ENCODE peak calls at places on chromosomes 6 and 20, in seven cellular contexts. One of them, this sample, is unnamed.

GRCh38 chr6:6881438-6882267 is 226.1 kb upstream of the RREB1 start:
- DNase-seq in H9: no peak
- DNase-seq in mesendoderm: peak
- DNase-seq in neuronal stem cell: no peak
- DNase-seq in IMR-90: no peak
- DNase-seq in trophoblast cell: no peak
- DNase-seq in H1: no peak
- DNase-seq in this sample: peak

GRCh38 chr6:163490826-163491577 is 76.5 kb downstream of the QKI start:
- DNase-seq in H9: no peak
- DNase-seq in trophoblast cell: peak
- DNase-seq in mesendoderm: no peak
- DNase-seq in H1: no peak
- DNase-seq in IMR-90: peak
- DNase-seq in neuronal stem cell: no peak
- DNase-seq in this sample: peak

GRCh38 chr20:29689411-29690225 is 1567.8 kb upstream of the DEFB115 start:
- DNase-seq in H1: no peak
- DNase-seq in trophoblast cell: peak
- DNase-seq in H9: no peak
- DNase-seq in neuronal stem cell: no peak
- DNase-seq in IMR-90: no peak
- DNase-seq in mesendoderm: no peak
- DNase-seq in this sample: no peak

GRCh38 chr6:125107048-125107447 is 46.5 kb upstream of the TPD52L1 start:
- DNase-seq in IMR-90: no peak
- DNase-seq in trophoblast cell: no peak
- DNase-seq in H1: no peak
- DNase-seq in H9: no peak
- DNase-seq in neuronal stem cell: no peak
- DNase-seq in mesendoderm: no peak
- DNase-seq in this sample: no peak

GRCh38 chr6:133326584-133326983 is 85.4 kb downstream of the EYA4 start:
- DNase-seq in IMR-90: no peak
- DNase-seq in trophoblast cell: no peak
- DNase-seq in H9: no peak
- DNase-seq in neuronal stem cell: no peak
- DNase-seq in mesendoderm: no peak
- DNase-seq in H1: no peak
- DNase-seq in this sample: no peak

GRCh38 chr6:85421963-85422362 is 27.9 kb upstream of the NT5E start:
- DNase-seq in mesendoderm: no peak
- DNase-seq in H1: no peak
- DNase-seq in IMR-90: peak
- DNase-seq in trophoblast cell: peak
- DNase-seq in H9: no peak
- DNase-seq in neuronal stem cell: no peak
- DNase-seq in this sample: no peak

GRCh38 chr6:69105288-69105687 is 470.2 kb downstream of the ADGRB3 start:
- DNase-seq in H1: no peak
- DNase-seq in trophoblast cell: no peak
- DNase-seq in mesendoderm: peak
- DNase-seq in neuronal stem cell: no peak
- DNase-seq in IMR-90: no peak
- DNase-seq in H9: peak
- DNase-seq in this sample: no peak

GRCh38 chr6:87628881-87629280 is 38.9 kb downstream of the ORC3 start:
- DNase-seq in trophoblast cell: no peak
- DNase-seq in H9: no peak
- DNase-seq in IMR-90: peak
- DNase-seq in mesendoderm: no peak
- DNase-seq in neuronal stem cell: no peak
- DNase-seq in H1: no peak
- DNase-seq in this sample: no peak

GRCh38 chr6:35059606-35060355 is 81.4 kb downstream of the TCP11 start:
- DNase-seq in IMR-90: no peak
- DNase-seq in H1: no peak
- DNase-seq in neuronal stem cell: no peak
- DNase-seq in mesendoderm: no peak
- DNase-seq in H9: no peak
- DNase-seq in trophoblast cell: no peak
- DNase-seq in this sample: no peak

GRCh38 chr6:155171109-155171746 is 92.6 kb upstream of the CLDN20 start:
- DNase-seq in H1: no peak
- DNase-seq in neuronal stem cell: no peak
- DNase-seq in H9: no peak
- DNase-seq in trophoblast cell: peak
- DNase-seq in IMR-90: peak
- DNase-seq in mesendoderm: no peak
- DNase-seq in this sample: peak

GRCh38 chr6:25477006-25477590 is 174.9 kb upstream of the SCGN start:
- DNase-seq in H1: no peak
- DNase-seq in H9: no peak
- DNase-seq in neuronal stem cell: no peak
- DNase-seq in IMR-90: peak
- DNase-seq in mesendoderm: no peak
- DNase-seq in trophoblast cell: peak
- DNase-seq in this sample: peak

GRCh38 chr20:5770987-5771318 is 20.8 kb downstream of the SHLD1 start:
- DNase-seq in trophoblast cell: no peak
- DNase-seq in IMR-90: no peak
- DNase-seq in mesendoderm: no peak
- DNase-seq in H9: no peak
- DNase-seq in H1: no peak
- DNase-seq in neuronal stem cell: no peak
- DNase-seq in this sample: no peak
- H3K4ac ChIP-seq in trophoblast cell: no peak
- H3K4ac ChIP-seq in IMR-90: peak
- H3K4ac ChIP-seq in mesendoderm: no peak
- H3K4ac ChIP-seq in H9: no peak
- H3K4ac ChIP-seq in H1: no peak
- H3K4ac ChIP-seq in neuronal stem cell: no peak
- H3K4ac ChIP-seq in this sample: no peak

GRCh38 chr6:38634518-38634917 is 5.2 kb downstream of the BTBD9 start:
- DNase-seq in IMR-90: peak
- DNase-seq in neuronal stem cell: no peak
- DNase-seq in H9: no peak
- DNase-seq in H1: no peak
- DNase-seq in trophoblast cell: no peak
- DNase-seq in mesendoderm: no peak
- DNase-seq in this sample: no peak
- H3K4ac ChIP-seq in IMR-90: no peak
- H3K4ac ChIP-seq in neuronal stem cell: no peak
- H3K4ac ChIP-seq in H9: no peak
- H3K4ac ChIP-seq in H1: no peak
- H3K4ac ChIP-seq in trophoblast cell: no peak
- H3K4ac ChIP-seq in mesendoderm: no peak
- H3K4ac ChIP-seq in this sample: no peak

GRCh38 chr20:50504231-50504823 is 5.9 kb upstream of the PTPN1 start:
- DNase-seq in neuronal stem cell: no peak
- DNase-seq in H9: no peak
- DNase-seq in trophoblast cell: no peak
- DNase-seq in H1: no peak
- DNase-seq in IMR-90: no peak
- DNase-seq in mesendoderm: peak
- DNase-seq in this sample: peak
- H3K4ac ChIP-seq in neuronal stem cell: no peak
- H3K4ac ChIP-seq in H9: no peak
- H3K4ac ChIP-seq in trophoblast cell: no peak
- H3K4ac ChIP-seq in H1: no peak
- H3K4ac ChIP-seq in IMR-90: peak
- H3K4ac ChIP-seq in mesendoderm: no peak
- H3K4ac ChIP-seq in this sample: peak

GRCh38 chr6:27872634-27873028 is 39.6 kb downstream of the OR2B2 start:
- DNase-seq in trophoblast cell: no peak
- DNase-seq in mesendoderm: no peak
- DNase-seq in IMR-90: no peak
- DNase-seq in neuronal stem cell: no peak
- DNase-seq in H9: no peak
- DNase-seq in H1: peak
- DNase-seq in this sample: no peak

GRCh38 chr6:27873101-27874030 is 38.8 kb downstream of the OR2B2 start:
- DNase-seq in H1: peak
- DNase-seq in mesendoderm: peak
- DNase-seq in H9: peak
- DNase-seq in IMR-90: peak
- DNase-seq in neuronal stem cell: peak
- DNase-seq in trophoblast cell: peak
- DNase-seq in this sample: peak

GRCh38 chr6:27870486-27870885 is 41.7 kb downstream of the OR2B2 start:
- DNase-seq in neuronal stem cell: no peak
- DNase-seq in mesendoderm: no peak
- DNase-seq in H1: no peak
- DNase-seq in H9: no peak
- DNase-seq in trophoblast cell: no peak
- DNase-seq in IMR-90: no peak
- DNase-seq in this sample: no peak

GRCh38 chr6:27867941-27868705 is 44.1 kb downstream of the OR2B2 start:
- DNase-seq in trophoblast cell: no peak
- DNase-seq in H1: peak
- DNase-seq in IMR-90: peak
- DNase-seq in neuronal stem cell: no peak
- DNase-seq in H9: no peak
- DNase-seq in mesendoderm: peak
- DNase-seq in this sample: peak

GRCh38 chr6:27871919-27872633 is 40.1 kb downstream of the OR2B2 start:
- DNase-seq in neuronal stem cell: peak
- DNase-seq in H1: peak
- DNase-seq in trophoblast cell: peak
- DNase-seq in mesendoderm: peak
- DNase-seq in H9: peak
- DNase-seq in IMR-90: peak
- DNase-seq in this sample: peak
- H3K4ac ChIP-seq in neuronal stem cell: no peak
- H3K4ac ChIP-seq in H1: no peak
- H3K4ac ChIP-seq in trophoblast cell: peak
- H3K4ac ChIP-seq in mesendoderm: peak
- H3K4ac ChIP-seq in H9: no peak
- H3K4ac ChIP-seq in IMR-90: peak
- H3K4ac ChIP-seq in this sample: peak

DNA sequence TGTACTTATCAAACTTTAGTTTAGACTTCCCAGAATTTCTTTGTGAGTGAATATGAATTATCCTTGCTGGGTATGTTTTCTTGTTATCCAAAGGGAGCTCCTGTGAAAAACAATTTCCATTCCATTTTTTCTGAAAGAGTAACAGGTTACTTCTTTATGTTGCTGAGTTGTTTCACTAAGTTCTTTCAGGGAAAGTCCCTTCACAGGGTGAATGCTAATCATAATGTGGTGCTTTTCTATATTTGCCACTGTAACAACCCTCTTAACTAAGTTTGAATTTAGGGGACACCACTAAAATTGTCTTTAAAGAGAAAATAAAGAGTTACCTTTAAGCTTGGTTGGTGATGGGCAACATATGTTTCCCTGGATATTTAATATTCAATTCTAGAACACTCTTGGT is 79.4 kb downstream of the THEMIS start:
- DNase-seq in H1: no peak
- DNase-seq in neuronal stem cell: no peak
- DNase-seq in H9: no peak
- DNase-seq in mesendoderm: no peak
- DNase-seq in trophoblast cell: no peak
- DNase-seq in IMR-90: no peak
- DNase-seq in this sample: no peak
- H3K4ac ChIP-seq in H1: no peak
- H3K4ac ChIP-seq in neuronal stem cell: no peak
- H3K4ac ChIP-seq in H9: no peak
- H3K4ac ChIP-seq in mesendoderm: no peak
- H3K4ac ChIP-seq in trophoblast cell: no peak
- H3K4ac ChIP-seq in IMR-90: no peak
- H3K4ac ChIP-seq in this sample: no peak

This sample was measured in mesenchymal stem cell.